ENCODE peak calls at places on chromosomes 7 and 10, in nine cellular contexts. F, B, R, T, E, Y, A, P and U are unnamed samples.

GRCh38 chr10:101228682-101229274 is 485 bp downstream of the LBX1 start:
- DNase-seq in F (no peak), B (no peak), R (no peak), T (no peak), E (no peak), Y (no peak), A (no peak), P (no peak), U (no peak)

GRCh38 chr10:44384601-44385422 is at the start of gene CXCL12:
- DNase-seq in F (peak; percentile 12), B (no peak), R (peak; percentile 21), T (peak; percentile 59), E (peak; percentile 69), Y (peak; percentile 64), A (peak; percentile 44), P (no peak), U (no peak)

GRCh38 chr10:34954142-34954541 is 136.0 kb downstream of the CUL2 start:
- DNase-seq in F (no peak), B (no peak), R (peak; percentile 81), T (no peak), E (no peak), Y (no peak), A (no peak), P (peak; percentile 83), U (peak; percentile 88)

GRCh38 chr7:99407849-99408346 is 499 bp downstream of the PDAP1 start:
- DNase-seq in F (peak; percentile 77), B (peak; percentile 93), R (peak; percentile 64), T (peak; percentile 52), E (no peak), Y (peak; percentile 82), A (peak; percentile 86), P (peak; percentile 68), U (peak; percentile 59)

GRCh38 chr10:34814228-34815173 is 595 bp downstream of the PARD3 start:
- DNase-seq in F (peak; percentile 49), B (no peak), R (peak; percentile 30), T (peak; percentile 53), E (peak; percentile 73), Y (peak; percentile 44), A (peak; percentile 27), P (peak; percentile 59), U (no peak)

GRCh38 chr10:48406204-48406603 is 99.7 kb downstream of the MAPK8 start:
- DNase-seq in F (peak; percentile 35), B (peak; percentile 45), R (peak; percentile 82), T (no peak), E (no peak), Y (peak; percentile 10), A (peak; percentile 71), P (no peak), U (peak; percentile 93)

GRCh38 chr7:105721571-105722104 is 140.3 kb upstream of the EFCAB10 start:
- DNase-seq in F (no peak), B (no peak), R (no peak), T (no peak), E (no peak), Y (no peak), A (no peak), P (no peak), U (no peak)

GRCh38 chr10:35339946-35340345 is 3.6 kb downstream of the CCNY start:
- DNase-seq in F (no peak), B (peak; percentile 31), R (peak; percentile 13), T (no peak), E (no peak), Y (no peak), A (peak; percentile 39), P (no peak), U (peak; percentile 41)

GRCh38 chr10:14834588-14834987 is 3.2 kb downstream of the CDNF start:
- DNase-seq in F (no peak), B (no peak), R (no peak), T (no peak), E (no peak), Y (no peak), A (no peak), P (no peak), U (peak; percentile 3)

GRCh38 chr10:95247200-95247880 is 43.5 kb downstream of the PDLIM1 start:
- DNase-seq in F (peak; percentile 76), B (peak; percentile 88), R (peak; percentile 42), T (no peak), E (no peak), Y (peak; percentile 60), A (peak; percentile 95), P (no peak), U (peak; percentile 50)

GRCh38 chr10:36666451-36666850 is 458.9 kb upstream of the ANKRD30A start:
- DNase-seq in F (no peak), B (no peak), R (peak; percentile 31), T (no peak), E (no peak), Y (no peak), A (peak; percentile 28), P (no peak), U (peak; percentile 49)

GRCh38 chr7:24587853-24588252 is 14.6 kb downstream of the PALS2 start:
- DNase-seq in F (peak; percentile 24), B (no peak), R (no peak), T (no peak), E (no peak), Y (no peak), A (no peak), P (no peak), U (no peak)

GRCh38 chr10:93762979-93763391 is 5.2 kb downstream of the LGI1 start:
- DNase-seq in F (no peak), B (no peak), R (peak; percentile 23), T (no peak), E (no peak), Y (no peak), A (no peak), P (no peak), U (peak; percentile 41)

GRCh38 chr7:137120690-137121089 is 222.8 kb downstream of the PTN start:
- DNase-seq in F (no peak), B (no peak), R (peak; percentile 44), T (no peak), E (no peak), Y (no peak), A (no peak), P (no peak), U (peak; percentile 28)

GRCh38 chr7:24756545-24756988 is 697 bp downstream of the GSDME start:
- DNase-seq in F (no peak), B (no peak), R (no peak), T (no peak), E (no peak), Y (no peak), A (peak; percentile 53), P (no peak), U (no peak)

GRCh38 chr7:8125680-8126444 is 136.1 kb downstream of the ICA1 start:
- DNase-seq in F (no peak), B (no peak), R (peak; percentile 26), T (no peak), E (no peak), Y (no peak), A (no peak), P (peak; percentile 70), U (peak; percentile 29)

GRCh38 chr10:22436893-22437619 is 91.8 kb downstream of the SPAG6 start:
- DNase-seq in F (peak; percentile 89), B (peak; percentile 89), R (peak; percentile 77), T (peak; percentile 92), E (peak; percentile 88), Y (peak; percentile 97), A (peak; percentile 89), P (peak; percentile 94), U (peak; percentile 71)
- TF ChIP-seq CTCF in F (no peak), B (no peak), R (peak; percentile 37), T (peak; percentile 3), E (no peak), Y (peak; percentile 4), A (no peak), P (no peak), U (peak; percentile 32)

GRCh38 chr7:22445871-22446270 is 54.1 kb downstream of the STEAP1B start:
- DNase-seq in F (no peak), B (no peak), R (no peak), T (no peak), E (no peak), Y (no peak), A (no peak), P (no peak), U (no peak)
- H3K4me3 ChIP-seq in F (no peak overlapping the region), B (no peak overlapping the region), R (no peak overlapping the region), T (no peak overlapping the region), E (no peak overlapping the region), Y (no peak overlapping the region), A (no peak overlapping the region), P (no peak overlapping the region), U (no peak overlapping the region)

GRCh38 chr10:43196131-43196980 is 58.1 kb downstream of the CSGALNACT2 start:
- DNase-seq in F (no peak), B (no peak), R (no peak), T (peak; percentile 2), E (peak; percentile 43), Y (no peak), A (no peak), P (peak; percentile 32), U (no peak)

GRCh38 chr10:43196981-43197833 is 59.0 kb downstream of the CSGALNACT2 start:
- DNase-seq in F (no peak), B (no peak), R (no peak), T (peak; percentile 1), E (peak; percentile 42), Y (no peak), A (no peak), P (peak; percentile 31), U (no peak)

GRCh38 chr10:43199088-43199683 is 60.9 kb downstream of the CSGALNACT2 start:
- DNase-seq in F (no peak), B (no peak), R (no peak), T (peak; percentile 1), E (no peak), Y (no peak), A (no peak), P (no peak), U (no peak)

GRCh38 chr10:43198682-43199005 is 60.4 kb downstream of the CSGALNACT2 start:
- DNase-seq in F (no peak), B (no peak), R (no peak), T (peak; percentile 1), E (no peak), Y (no peak), A (no peak), P (no peak), U (no peak)

GRCh38 chr10:43197834-43198681 is 59.8 kb downstream of the CSGALNACT2 start:
- DNase-seq in F (peak; percentile 26), B (no peak), R (no peak), T (peak; percentile 2), E (peak; percentile 45), Y (peak; percentile 15), A (no peak), P (peak; percentile 36), U (no peak)
- TF ChIP-seq CTCF in F (peak; percentile 58), B (peak; percentile 47), R (peak; percentile 33), T (no peak), E (no peak), Y (peak; percentile 51), A (peak; percentile 33), P (no peak), U (peak; percentile 42)

DNA sequence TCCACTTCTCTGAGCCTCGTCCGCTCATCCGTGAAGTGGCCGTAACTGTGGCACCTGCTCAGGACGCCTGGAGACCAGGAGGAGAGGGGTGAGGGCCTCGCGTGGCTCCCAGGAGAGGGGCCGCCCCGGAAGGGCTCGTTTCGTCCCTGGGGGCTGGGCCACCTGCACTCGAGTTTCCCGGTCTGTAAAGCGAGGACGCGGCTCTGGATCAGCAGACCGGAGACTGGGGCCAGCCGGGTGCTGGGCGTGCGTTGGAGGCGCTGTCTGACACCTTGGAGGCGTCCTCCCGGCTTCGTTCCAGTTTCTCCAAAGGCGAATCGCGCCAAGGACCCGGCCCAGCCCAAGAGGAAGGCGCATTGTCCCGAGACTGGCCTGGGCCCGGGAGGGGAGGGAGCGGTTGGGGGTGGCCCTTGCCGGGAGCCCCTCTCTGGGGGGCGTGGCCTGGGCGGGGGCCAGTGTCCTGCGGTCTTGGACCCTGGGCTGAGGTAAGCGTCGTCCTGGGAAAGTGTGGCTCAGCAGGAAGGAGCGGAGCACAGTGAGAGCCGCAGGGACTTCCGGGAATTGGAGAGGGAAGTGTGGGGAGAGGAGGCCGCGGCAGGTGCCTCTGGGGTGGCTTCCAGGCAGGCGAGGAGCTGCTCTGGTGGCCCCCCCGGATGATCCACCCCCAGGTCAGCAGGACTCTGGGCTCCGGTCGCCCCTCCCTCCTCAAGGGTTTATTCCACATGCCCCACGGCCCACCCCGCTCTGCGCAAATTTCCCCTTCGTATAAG is 89.7 kb downstream of the FOXL3 start:
- DNase-seq in F (no peak), B (no peak), R (no peak), T (no peak), E (peak; percentile 52), Y (no peak), A (no peak), P (no peak), U (no peak)
- H3K4me3 ChIP-seq in F (no peak overlapping the region), B (no peak overlapping the region), R (no peak overlapping the region), T (peak overlapping the region; percentile 26), E (no peak overlapping the region), Y (no peak overlapping the region), A (no peak overlapping the region), P (no peak overlapping the region), U (no peak overlapping the region)